ENCODE peak calls at places on chromosomes 2 and 18, in nine cellular contexts. R is nephron progenitor cell; W is NCI-H1105 treated with DMSO at 0.1 percent for 48 hours; B is anterior cingulate cortex; X is stimulated activated CD8-positive, alpha-beta memory T cell treated with anti-CD3 and anti-CD28 coated beads, Interleukin-4, amount 100 ng/mL, for 4 hours; O is activated T-cell treated with anti-CD3 and anti-CD28 coated beads, Interleukin-2, amount 50 U/mL, for 72 hours; J is ELR; U is ovary; F is GM13977. Y is an unnamed sample.

GRCh38 chr2:232540441-232541041 is 1.0 kb downstream of the CHRNG start:
- DNase-seq in R (no peak), W (no peak), B (no peak), X (no peak), O (no peak), J (no peak), U (no peak), F (no peak), Y (no peak)

GRCh38 chr2:202721621-202722020 is 86.9 kb downstream of the FAM117B start:
- DNase-seq in R (no peak), W (no peak), B (no peak), X (no peak), O (no peak), J (peak), U (no peak), F (no peak), Y (no peak)

GRCh38 chr2:1052671-1053270 is 102.1 kb downstream of the SNTG2 start:
- DNase-seq in R (peak), W (no peak), B (no peak), X (no peak), O (no peak), J (peak), U (no peak), F (no peak), Y (no peak)

GRCh38 chr2:160747771-160748170 is 254.2 kb upstream of the RBMS1 start:
- DNase-seq in R (no peak), W (no peak), B (no peak), X (no peak), O (no peak), J (peak), U (no peak), F (no peak), Y (no peak)

GRCh38 chr2:237727363-237727762 is 71.2 kb upstream of the RBM44 start:
- DNase-seq in R (no peak), W (no peak), B (no peak), X (no peak), O (peak), J (peak), U (no peak), F (no peak), Y (no peak)

GRCh38 chr2:196059491-196059960 is 9.1 kb downstream of the DNAH7 start:
- DNase-seq in R (no peak), W (no peak), B (no peak), X (no peak), O (no peak), J (no peak), U (no peak), F (no peak), Y (no peak)

GRCh38 chr2:74425523-74425922 is 4.0 kb downstream of the WDR54 start:
- DNase-seq in R (no peak), W (no peak), B (no peak), X (no peak), O (no peak), J (peak), U (no peak), F (no peak), Y (no peak)

GRCh38 chr18:59881728-59882685 is 17.8 kb upstream of the PMAIP1 start:
- DNase-seq in R (no peak), W (no peak), B (no peak), X (no peak), O (peak), J (peak), U (no peak), F (no peak), Y (no peak)

GRCh38 chr2:72602095-72602494 is 223.7 kb downstream of the EXOC6B start:
- DNase-seq in R (no peak), W (no peak), B (no peak), X (no peak), O (no peak), J (no peak), U (no peak), F (no peak), Y (no peak)

GRCh38 chr2:51424418-51424817 is 392.5 kb upstream of the NRXN1 start:
- DNase-seq in R (peak), W (no peak), B (no peak), X (no peak), O (no peak), J (no peak), U (no peak), F (no peak), Y (peak)

GRCh38 chr2:212709287-212709686 is 170.7 kb upstream of the ERBB4 start:
- DNase-seq in R (no peak), W (no peak), B (no peak), X (no peak), O (no peak), J (peak), U (no peak), F (no peak), Y (no peak)

GRCh38 chr18:55251186-55251995 is 292.1 kb upstream of the CCDC68 start:
- DNase-seq in R (peak), W (no peak), B (no peak), X (no peak), O (no peak), J (peak), U (no peak), F (no peak), Y (no peak)

GRCh38 chr2:239881561-239882320 is 143.4 kb downstream of the NDUFA10 start:
- DNase-seq in R (no peak), W (no peak), B (no peak), X (no peak), O (no peak), J (no peak), U (no peak), F (no peak), Y (no peak)

Y was measured in NCI-H82.